ENCODE peak calls at places on chromosomes 5 and 9, in nine cellular contexts. One of them, this sample, is unnamed.

GRCh38 chr9:72913382-72914009 is 39.4 kb downstream of the ALDH1A1 start:
- DNase-seq in neural progenitor cell: no peak
- DNase-seq in astrocyte of the cerebellum: no peak
- DNase-seq in ovary: no peak
- DNase-seq in uterus: no peak
- DNase-seq in spleen: no peak
- DNase-seq in fibroblast of the aortic adventitia: no peak
- DNase-seq in dorsolateral prefrontal cortex: no peak
- DNase-seq in suprapubic skin: no peak
- DNase-seq in this sample: no peak

GRCh38 chr9:5870691-5871090 is 20.0 kb upstream of the MLANA start:
- DNase-seq in spleen: no peak
- DNase-seq in ovary: no peak
- DNase-seq in dorsolateral prefrontal cortex: no peak
- DNase-seq in astrocyte of the cerebellum: no peak
- DNase-seq in neural progenitor cell: no peak
- DNase-seq in suprapubic skin: no peak
- DNase-seq in fibroblast of the aortic adventitia: no peak
- DNase-seq in uterus: no peak
- DNase-seq in this sample: no peak

GRCh38 chr5:35954175-35954574 is 15.8 kb upstream of the CAPSL start:
- DNase-seq in fibroblast of the aortic adventitia: no peak
- DNase-seq in suprapubic skin: no peak
- DNase-seq in ovary: no peak
- DNase-seq in spleen: no peak
- DNase-seq in astrocyte of the cerebellum: no peak
- DNase-seq in neural progenitor cell: peak
- DNase-seq in uterus: no peak
- DNase-seq in dorsolateral prefrontal cortex: no peak
- DNase-seq in this sample: no peak

GRCh38 chr5:126052120-126052519 is 371.1 kb upstream of the GRAMD2B start:
- DNase-seq in suprapubic skin: no peak
- DNase-seq in neural progenitor cell: no peak
- DNase-seq in astrocyte of the cerebellum: no peak
- DNase-seq in dorsolateral prefrontal cortex: no peak
- DNase-seq in uterus: no peak
- DNase-seq in fibroblast of the aortic adventitia: no peak
- DNase-seq in spleen: no peak
- DNase-seq in ovary: no peak
- DNase-seq in this sample: no peak

GRCh38 chr5:98796197-98796972 is 22.9 kb downstream of the RGMB start:
- DNase-seq in dorsolateral prefrontal cortex: no peak
- DNase-seq in uterus: peak
- DNase-seq in astrocyte of the cerebellum: no peak
- DNase-seq in suprapubic skin: no peak
- DNase-seq in fibroblast of the aortic adventitia: peak
- DNase-seq in ovary: no peak
- DNase-seq in neural progenitor cell: peak
- DNase-seq in spleen: no peak
- DNase-seq in this sample: no peak

GRCh38 chr9:96139592-96140251 is 162.3 kb downstream of the HSD17B3 start:
- DNase-seq in uterus: peak
- DNase-seq in fibroblast of the aortic adventitia: peak
- DNase-seq in ovary: peak
- DNase-seq in neural progenitor cell: no peak
- DNase-seq in astrocyte of the cerebellum: peak
- DNase-seq in spleen: no peak
- DNase-seq in dorsolateral prefrontal cortex: peak
- DNase-seq in suprapubic skin: peak
- DNase-seq in this sample: no peak

GRCh38 chr5:148831590-148832565 is 5.5 kb downstream of the ADRB2 start:
- DNase-seq in dorsolateral prefrontal cortex: no peak
- DNase-seq in suprapubic skin: no peak
- DNase-seq in neural progenitor cell: no peak
- DNase-seq in astrocyte of the cerebellum: no peak
- DNase-seq in ovary: no peak
- DNase-seq in uterus: no peak
- DNase-seq in spleen: no peak
- DNase-seq in fibroblast of the aortic adventitia: no peak
- DNase-seq in this sample: no peak

GRCh38 chr5:75734913-75735789 is 17.9 kb upstream of the POC5 start:
- DNase-seq in fibroblast of the aortic adventitia: peak
- DNase-seq in spleen: no peak
- DNase-seq in suprapubic skin: no peak
- DNase-seq in neural progenitor cell: peak
- DNase-seq in dorsolateral prefrontal cortex: peak
- DNase-seq in uterus: no peak
- DNase-seq in astrocyte of the cerebellum: no peak
- DNase-seq in ovary: no peak
- DNase-seq in this sample: no peak

GRCh38 chr5:59565551-59565950 is 328.0 kb downstream of the PDE4D start:
- DNase-seq in fibroblast of the aortic adventitia: no peak
- DNase-seq in dorsolateral prefrontal cortex: no peak
- DNase-seq in spleen: no peak
- DNase-seq in suprapubic skin: no peak
- DNase-seq in uterus: no peak
- DNase-seq in ovary: no peak
- DNase-seq in neural progenitor cell: no peak
- DNase-seq in astrocyte of the cerebellum: no peak
- DNase-seq in this sample: no peak

GRCh38 chr9:71755230-71755629 is 13.1 kb downstream of the CEMIP2 start:
- DNase-seq in dorsolateral prefrontal cortex: no peak
- DNase-seq in astrocyte of the cerebellum: no peak
- DNase-seq in fibroblast of the aortic adventitia: no peak
- DNase-seq in neural progenitor cell: no peak
- DNase-seq in suprapubic skin: no peak
- DNase-seq in ovary: no peak
- DNase-seq in uterus: no peak
- DNase-seq in spleen: no peak
- DNase-seq in this sample: no peak

GRCh38 chr5:55672477-55672911 is 39.6 kb downstream of the SLC38A9 start:
- DNase-seq in spleen: no peak
- DNase-seq in ovary: no peak
- DNase-seq in neural progenitor cell: no peak
- DNase-seq in fibroblast of the aortic adventitia: no peak
- DNase-seq in astrocyte of the cerebellum: no peak
- DNase-seq in dorsolateral prefrontal cortex: no peak
- DNase-seq in uterus: no peak
- DNase-seq in suprapubic skin: no peak
- DNase-seq in this sample: no peak

GRCh38 chr5:165495829-165496380 is 1990.5 kb downstream of the MAT2B start:
- DNase-seq in ovary: no peak
- DNase-seq in suprapubic skin: no peak
- DNase-seq in astrocyte of the cerebellum: peak
- DNase-seq in dorsolateral prefrontal cortex: no peak
- DNase-seq in uterus: no peak
- DNase-seq in neural progenitor cell: no peak
- DNase-seq in spleen: no peak
- DNase-seq in fibroblast of the aortic adventitia: peak
- DNase-seq in this sample: no peak

GRCh38 chr5:57831090-57831489 is 348.5 kb upstream of the ACTBL2 start:
- DNase-seq in uterus: no peak
- DNase-seq in astrocyte of the cerebellum: no peak
- DNase-seq in dorsolateral prefrontal cortex: no peak
- DNase-seq in ovary: no peak
- DNase-seq in fibroblast of the aortic adventitia: no peak
- DNase-seq in spleen: no peak
- DNase-seq in suprapubic skin: no peak
- DNase-seq in neural progenitor cell: no peak
- DNase-seq in this sample: no peak

GRCh38 chr5:64947031-64947430 is 178.3 kb downstream of the CWC27 start:
- DNase-seq in fibroblast of the aortic adventitia: peak
- DNase-seq in spleen: no peak
- DNase-seq in neural progenitor cell: no peak
- DNase-seq in dorsolateral prefrontal cortex: no peak
- DNase-seq in astrocyte of the cerebellum: no peak
- DNase-seq in suprapubic skin: no peak
- DNase-seq in uterus: no peak
- DNase-seq in ovary: no peak
- DNase-seq in this sample: no peak

GRCh38 chr5:141319699-141320098 is 885 bp downstream of the TAF7 start:
- DNase-seq in fibroblast of the aortic adventitia: no peak
- DNase-seq in spleen: no peak
- DNase-seq in neural progenitor cell: no peak
- DNase-seq in ovary: no peak
- DNase-seq in uterus: no peak
- DNase-seq in dorsolateral prefrontal cortex: no peak
- DNase-seq in astrocyte of the cerebellum: no peak
- DNase-seq in suprapubic skin: no peak
- DNase-seq in this sample: no peak

GRCh38 chr5:10726179-10726912 is 34.7 kb downstream of the DAP start:
- DNase-seq in uterus: no peak
- DNase-seq in ovary: no peak
- DNase-seq in suprapubic skin: no peak
- DNase-seq in neural progenitor cell: no peak
- DNase-seq in spleen: no peak
- DNase-seq in astrocyte of the cerebellum: no peak
- DNase-seq in dorsolateral prefrontal cortex: no peak
- DNase-seq in fibroblast of the aortic adventitia: no peak
- DNase-seq in this sample: no peak

GRCh38 chr5:10723519-10723918 is 37.5 kb downstream of the DAP start:
- DNase-seq in spleen: no peak
- DNase-seq in neural progenitor cell: no peak
- DNase-seq in ovary: no peak
- DNase-seq in dorsolateral prefrontal cortex: no peak
- DNase-seq in fibroblast of the aortic adventitia: no peak
- DNase-seq in uterus: no peak
- DNase-seq in suprapubic skin: no peak
- DNase-seq in astrocyte of the cerebellum: no peak
- DNase-seq in this sample: no peak

GRCh38 chr5:10725636-10726035 is 35.4 kb downstream of the DAP start:
- DNase-seq in uterus: no peak
- DNase-seq in ovary: no peak
- DNase-seq in spleen: no peak
- DNase-seq in astrocyte of the cerebellum: no peak
- DNase-seq in suprapubic skin: no peak
- DNase-seq in fibroblast of the aortic adventitia: no peak
- DNase-seq in dorsolateral prefrontal cortex: no peak
- DNase-seq in neural progenitor cell: no peak
- DNase-seq in this sample: no peak

GRCh38 chr5:10726913-10727517 is 34.0 kb downstream of the DAP start:
- DNase-seq in astrocyte of the cerebellum: no peak
- DNase-seq in suprapubic skin: no peak
- DNase-seq in spleen: no peak
- DNase-seq in fibroblast of the aortic adventitia: no peak
- DNase-seq in neural progenitor cell: no peak
- DNase-seq in uterus: no peak
- DNase-seq in dorsolateral prefrontal cortex: no peak
- DNase-seq in ovary: no peak
- DNase-seq in this sample: no peak

GRCh38 chr5:10724799-10725507 is 36.1 kb downstream of the DAP start:
- DNase-seq in uterus: peak
- DNase-seq in fibroblast of the aortic adventitia: peak
- DNase-seq in astrocyte of the cerebellum: peak
- DNase-seq in ovary: no peak
- DNase-seq in suprapubic skin: no peak
- DNase-seq in spleen: no peak
- DNase-seq in dorsolateral prefrontal cortex: no peak
- DNase-seq in neural progenitor cell: no peak
- DNase-seq in this sample: no peak
- TF ChIP-seq CTCF in uterus: peak
- TF ChIP-seq CTCF in fibroblast of the aortic adventitia: peak
- TF ChIP-seq CTCF in astrocyte of the cerebellum: peak
- TF ChIP-seq CTCF in ovary: no peak
- TF ChIP-seq CTCF in suprapubic skin: peak
- TF ChIP-seq CTCF in spleen: no peak
- TF ChIP-seq CTCF in dorsolateral prefrontal cortex: peak
- TF ChIP-seq CTCF in neural progenitor cell: no peak
- TF ChIP-seq CTCF in this sample: no peak

DNA sequence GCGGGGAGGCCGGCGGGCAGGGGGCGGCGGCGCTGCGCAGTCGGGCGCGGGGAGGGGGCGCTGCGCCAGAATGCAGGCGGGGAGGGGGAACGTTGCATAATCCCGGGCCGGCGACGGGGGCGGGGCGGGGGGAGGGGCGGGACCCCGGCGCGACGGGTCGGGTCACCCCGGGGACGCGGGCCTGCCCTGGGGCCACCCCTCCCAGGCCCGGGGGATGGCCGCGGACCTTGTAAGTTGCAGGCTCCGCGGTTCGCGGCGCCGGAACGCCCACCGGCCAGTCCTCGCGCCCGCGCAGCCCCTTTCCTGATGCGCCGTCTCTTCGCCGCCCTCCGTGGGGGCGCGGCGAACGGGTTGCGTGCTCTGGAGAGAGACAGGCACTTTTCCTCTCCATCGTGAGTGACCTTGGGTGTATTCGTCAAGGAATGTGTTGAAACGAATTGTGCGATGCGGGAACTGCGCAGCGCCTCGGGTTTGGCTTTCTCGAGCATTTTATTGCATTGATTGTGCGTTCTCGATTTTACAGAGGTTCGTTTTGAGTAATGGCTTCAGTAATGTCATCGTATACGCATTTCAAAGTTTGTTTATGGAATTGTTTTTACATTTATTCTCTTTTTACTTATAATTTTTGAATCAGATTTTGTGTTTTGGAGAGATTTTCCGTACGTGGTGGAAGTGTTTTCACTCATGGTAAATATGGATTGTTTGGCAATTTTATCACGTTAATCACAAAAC is 808 bp downstream of the SPIN1 start:
- DNase-seq in dorsolateral prefrontal cortex: peak
- DNase-seq in neural progenitor cell: peak
- DNase-seq in uterus: peak
- DNase-seq in fibroblast of the aortic adventitia: peak
- DNase-seq in astrocyte of the cerebellum: no peak
- DNase-seq in suprapubic skin: no peak
- DNase-seq in spleen: peak
- DNase-seq in ovary: peak
- DNase-seq in this sample: peak
- TF ChIP-seq CTCF in dorsolateral prefrontal cortex: peak
- TF ChIP-seq CTCF in neural progenitor cell: peak
- TF ChIP-seq CTCF in uterus: no peak
- TF ChIP-seq CTCF in fibroblast of the aortic adventitia: no peak
- TF ChIP-seq CTCF in astrocyte of the cerebellum: no peak
- TF ChIP-seq CTCF in suprapubic skin: no peak
- TF ChIP-seq CTCF in spleen: no peak
- TF ChIP-seq CTCF in ovary: no peak
- TF ChIP-seq CTCF in this sample: peak

GRCh38 chr5:115374057-115374775 is 77.8 kb upstream of the CCDC112 start:
- DNase-seq in suprapubic skin: no peak
- DNase-seq in fibroblast of the aortic adventitia: no peak
- DNase-seq in neural progenitor cell: no peak
- DNase-seq in dorsolateral prefrontal cortex: no peak
- DNase-seq in astrocyte of the cerebellum: no peak
- DNase-seq in uterus: no peak
- DNase-seq in spleen: no peak
- DNase-seq in ovary: no peak
- DNase-seq in this sample: no peak
- TF ChIP-seq CTCF in suprapubic skin: no peak
- TF ChIP-seq CTCF in fibroblast of the aortic adventitia: no peak
- TF ChIP-seq CTCF in neural progenitor cell: peak
- TF ChIP-seq CTCF in dorsolateral prefrontal cortex: no peak
- TF ChIP-seq CTCF in astrocyte of the cerebellum: no peak
- TF ChIP-seq CTCF in uterus: no peak
- TF ChIP-seq CTCF in spleen: no peak
- TF ChIP-seq CTCF in ovary: no peak
- TF ChIP-seq CTCF in this sample: no peak

DNA sequence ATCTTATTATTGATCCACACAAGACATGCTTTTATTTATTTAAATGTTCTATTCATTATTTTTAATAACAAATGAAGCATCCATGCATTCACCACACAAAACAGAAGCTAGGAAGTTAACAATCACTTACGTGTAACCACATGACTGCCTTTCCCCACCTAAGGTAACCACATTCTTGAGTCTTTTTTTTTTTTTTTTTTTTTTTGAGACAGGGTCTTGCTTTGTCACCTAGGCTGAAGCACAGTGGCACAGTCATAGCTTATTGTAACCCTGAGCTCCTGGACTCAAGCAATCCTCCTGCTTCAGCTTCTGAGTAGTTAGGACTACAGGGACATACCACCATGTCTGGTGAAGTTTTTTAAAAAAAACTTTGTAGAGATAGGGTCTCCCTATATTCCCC is 133.0 kb downstream of the DOCK2 start:
- DNase-seq in suprapubic skin: no peak
- DNase-seq in ovary: no peak
- DNase-seq in fibroblast of the aortic adventitia: no peak
- DNase-seq in dorsolateral prefrontal cortex: no peak
- DNase-seq in uterus: no peak
- DNase-seq in neural progenitor cell: no peak
- DNase-seq in spleen: no peak
- DNase-seq in astrocyte of the cerebellum: no peak
- DNase-seq in this sample: no peak
- TF ChIP-seq CTCF in suprapubic skin: no peak
- TF ChIP-seq CTCF in ovary: no peak
- TF ChIP-seq CTCF in fibroblast of the aortic adventitia: no peak
- TF ChIP-seq CTCF in dorsolateral prefrontal cortex: no peak
- TF ChIP-seq CTCF in uterus: no peak
- TF ChIP-seq CTCF in neural progenitor cell: no peak
- TF ChIP-seq CTCF in spleen: no peak
- TF ChIP-seq CTCF in astrocyte of the cerebellum: no peak
- TF ChIP-seq CTCF in this sample: no peak

This sample was measured in type B pancreatic cell.